ENCODE peak calls at places on chromosomes 11 and 22, in ten cellular contexts. One of them, this sample, is unnamed.

GRCh38 chr11:33633251-33634003 is 67.2 kb downstream of the C11orf91 start:
- DNase-seq in astrocyte of the spinal cord: peak; percentile 86
- DNase-seq in thyroid gland: no peak
- DNase-seq in cardiac fibroblast: peak; percentile 49
- DNase-seq in H9: peak; percentile 44
- DNase-seq in neural progenitor cell: no peak
- DNase-seq in cardiac muscle cell: no peak
- DNase-seq in Calu3: peak; percentile 58
- DNase-seq in psoas muscle: no peak
- DNase-seq in retinal pigment epithelial cell: no peak
- DNase-seq in this sample: no peak

GRCh38 chr11:2801711-2802388 is 83.7 kb downstream of the CDKN1C start:
- DNase-seq in astrocyte of the spinal cord: no peak
- DNase-seq in thyroid gland: no peak
- DNase-seq in cardiac fibroblast: no peak
- DNase-seq in H9: peak; percentile 26
- DNase-seq in neural progenitor cell: no peak
- DNase-seq in cardiac muscle cell: no peak
- DNase-seq in Calu3: no peak
- DNase-seq in psoas muscle: peak; percentile 28
- DNase-seq in retinal pigment epithelial cell: no peak
- DNase-seq in this sample: no peak

GRCh38 chr11:118838905-118839553 is 44.7 kb upstream of the CXCR5 start:
- DNase-seq in astrocyte of the spinal cord: no peak
- DNase-seq in thyroid gland: no peak
- DNase-seq in cardiac fibroblast: no peak
- DNase-seq in H9: no peak
- DNase-seq in neural progenitor cell: no peak
- DNase-seq in cardiac muscle cell: no peak
- DNase-seq in Calu3: no peak
- DNase-seq in psoas muscle: no peak
- DNase-seq in retinal pigment epithelial cell: no peak
- DNase-seq in this sample: no peak

GRCh38 chr11:45715398-45715797 is 50.0 kb upstream of the CHST1 start:
- DNase-seq in astrocyte of the spinal cord: no peak
- DNase-seq in thyroid gland: no peak
- DNase-seq in cardiac fibroblast: no peak
- DNase-seq in H9: no peak
- DNase-seq in neural progenitor cell: no peak
- DNase-seq in cardiac muscle cell: no peak
- DNase-seq in Calu3: no peak
- DNase-seq in psoas muscle: no peak
- DNase-seq in retinal pigment epithelial cell: no peak
- DNase-seq in this sample: no peak

GRCh38 chr22:19430890-19431541 is 517 bp downstream of the HIRA start:
- DNase-seq in astrocyte of the spinal cord: peak; percentile 35
- DNase-seq in thyroid gland: peak; percentile 36
- DNase-seq in cardiac fibroblast: peak; percentile 26
- DNase-seq in H9: peak; percentile 51
- DNase-seq in neural progenitor cell: peak; percentile 72
- DNase-seq in cardiac muscle cell: peak; percentile 58
- DNase-seq in Calu3: peak; percentile 49
- DNase-seq in psoas muscle: peak; percentile 71
- DNase-seq in retinal pigment epithelial cell: no peak
- DNase-seq in this sample: no peak

GRCh38 chr11:28899706-28900105 is 791.5 kb downstream of the METTL15 start:
- DNase-seq in astrocyte of the spinal cord: no peak
- DNase-seq in thyroid gland: no peak
- DNase-seq in cardiac fibroblast: no peak
- DNase-seq in H9: no peak
- DNase-seq in neural progenitor cell: no peak
- DNase-seq in cardiac muscle cell: no peak
- DNase-seq in Calu3: no peak
- DNase-seq in psoas muscle: no peak
- DNase-seq in retinal pigment epithelial cell: no peak
- DNase-seq in this sample: no peak

GRCh38 chr11:12662101-12662500 is 12.1 kb upstream of the TEAD1 start:
- DNase-seq in astrocyte of the spinal cord: no peak
- DNase-seq in thyroid gland: no peak
- DNase-seq in cardiac fibroblast: no peak
- DNase-seq in H9: no peak
- DNase-seq in neural progenitor cell: no peak
- DNase-seq in cardiac muscle cell: no peak
- DNase-seq in Calu3: no peak
- DNase-seq in psoas muscle: no peak
- DNase-seq in retinal pigment epithelial cell: no peak
- DNase-seq in this sample: no peak

GRCh38 chr11:126268361-126268707 is 361 bp downstream of the SRPRA start:
- DNase-seq in astrocyte of the spinal cord: no peak
- DNase-seq in thyroid gland: no peak
- DNase-seq in cardiac fibroblast: no peak
- DNase-seq in H9: no peak
- DNase-seq in neural progenitor cell: peak; percentile 71
- DNase-seq in cardiac muscle cell: no peak
- DNase-seq in Calu3: no peak
- DNase-seq in psoas muscle: no peak
- DNase-seq in retinal pigment epithelial cell: no peak
- DNase-seq in this sample: peak; percentile 52

GRCh38 chr22:49881856-49882255 is 28.2 kb downstream of the ZBED4 start:
- DNase-seq in astrocyte of the spinal cord: no peak
- DNase-seq in thyroid gland: no peak
- DNase-seq in cardiac fibroblast: no peak
- DNase-seq in H9: no peak
- DNase-seq in neural progenitor cell: no peak
- DNase-seq in cardiac muscle cell: no peak
- DNase-seq in Calu3: no peak
- DNase-seq in psoas muscle: no peak
- DNase-seq in retinal pigment epithelial cell: no peak
- DNase-seq in this sample: no peak

GRCh38 chr11:118051611-118052461 is 25.0 kb upstream of the TMPRSS4 start:
- DNase-seq in astrocyte of the spinal cord: no peak
- DNase-seq in thyroid gland: no peak
- DNase-seq in cardiac fibroblast: no peak
- DNase-seq in H9: no peak
- DNase-seq in neural progenitor cell: no peak
- DNase-seq in cardiac muscle cell: no peak
- DNase-seq in Calu3: no peak
- DNase-seq in psoas muscle: peak; percentile 38
- DNase-seq in retinal pigment epithelial cell: no peak
- DNase-seq in this sample: no peak

GRCh38 chr22:49138250-49138790 is 689.4 kb downstream of the BRD1 start:
- DNase-seq in astrocyte of the spinal cord: no peak
- DNase-seq in thyroid gland: no peak
- DNase-seq in cardiac fibroblast: no peak
- DNase-seq in H9: no peak
- DNase-seq in neural progenitor cell: no peak
- DNase-seq in cardiac muscle cell: no peak
- DNase-seq in Calu3: no peak
- DNase-seq in psoas muscle: no peak
- DNase-seq in retinal pigment epithelial cell: no peak
- DNase-seq in this sample: no peak

GRCh38 chr11:14237333-14237988 is 121.5 kb downstream of the RRAS2 start:
- DNase-seq in astrocyte of the spinal cord: no peak
- DNase-seq in thyroid gland: no peak
- DNase-seq in cardiac fibroblast: no peak
- DNase-seq in H9: no peak
- DNase-seq in neural progenitor cell: no peak
- DNase-seq in cardiac muscle cell: no peak
- DNase-seq in Calu3: no peak
- DNase-seq in psoas muscle: no peak
- DNase-seq in retinal pigment epithelial cell: no peak
- DNase-seq in this sample: no peak

GRCh38 chr11:1180171-1180570 is 22.4 kb downstream of the MUC5AC start:
- DNase-seq in astrocyte of the spinal cord: no peak
- DNase-seq in thyroid gland: no peak
- DNase-seq in cardiac fibroblast: no peak
- DNase-seq in H9: no peak
- DNase-seq in neural progenitor cell: no peak
- DNase-seq in cardiac muscle cell: no peak
- DNase-seq in Calu3: no peak
- DNase-seq in psoas muscle: peak; percentile 40
- DNase-seq in retinal pigment epithelial cell: no peak
- DNase-seq in this sample: no peak

GRCh38 chr22:38069372-38070249 is 12.4 kb downstream of the PICK1 start:
- DNase-seq in astrocyte of the spinal cord: peak; percentile 49
- DNase-seq in thyroid gland: peak; percentile 13
- DNase-seq in cardiac fibroblast: peak; percentile 48
- DNase-seq in H9: no peak
- DNase-seq in neural progenitor cell: peak; percentile 73
- DNase-seq in cardiac muscle cell: peak; percentile 84
- DNase-seq in Calu3: no peak
- DNase-seq in psoas muscle: peak; percentile 96
- DNase-seq in retinal pigment epithelial cell: no peak
- DNase-seq in this sample: peak; percentile 50

GRCh38 chr11:73566977-73567755 is 30.7 kb downstream of the FAM168A start:
- DNase-seq in astrocyte of the spinal cord: no peak
- DNase-seq in thyroid gland: no peak
- DNase-seq in cardiac fibroblast: peak; percentile 21
- DNase-seq in H9: no peak
- DNase-seq in neural progenitor cell: no peak
- DNase-seq in cardiac muscle cell: no peak
- DNase-seq in Calu3: no peak
- DNase-seq in psoas muscle: peak; percentile 56
- DNase-seq in retinal pigment epithelial cell: no peak
- DNase-seq in this sample: no peak

GRCh38 chr11:120906752-120907151 is 117.2 kb upstream of the TBCEL start:
- DNase-seq in astrocyte of the spinal cord: no peak
- DNase-seq in thyroid gland: no peak
- DNase-seq in cardiac fibroblast: no peak
- DNase-seq in H9: no peak
- DNase-seq in neural progenitor cell: no peak
- DNase-seq in cardiac muscle cell: no peak
- DNase-seq in Calu3: no peak
- DNase-seq in psoas muscle: no peak
- DNase-seq in retinal pigment epithelial cell: no peak
- DNase-seq in this sample: no peak

GRCh38 chr11:79052539-79052938 is 388.3 kb downstream of the TENM4 start:
- DNase-seq in astrocyte of the spinal cord: peak; percentile 35
- DNase-seq in thyroid gland: peak; percentile 27
- DNase-seq in cardiac fibroblast: peak; percentile 25
- DNase-seq in H9: peak; percentile 52
- DNase-seq in neural progenitor cell: peak; percentile 61
- DNase-seq in cardiac muscle cell: peak; percentile 34
- DNase-seq in Calu3: no peak
- DNase-seq in psoas muscle: no peak
- DNase-seq in retinal pigment epithelial cell: no peak
- DNase-seq in this sample: no peak
- TF ChIP-seq CTCF in astrocyte of the spinal cord: peak; percentile 53
- TF ChIP-seq CTCF in thyroid gland: peak; percentile 16
- TF ChIP-seq CTCF in cardiac fibroblast: no peak
- TF ChIP-seq CTCF in H9: peak; percentile 57
- TF ChIP-seq CTCF in neural progenitor cell: peak; percentile 51
- TF ChIP-seq CTCF in cardiac muscle cell: no peak
- TF ChIP-seq CTCF in Calu3: peak; percentile 17
- TF ChIP-seq CTCF in psoas muscle: no peak
- TF ChIP-seq CTCF in retinal pigment epithelial cell: peak; percentile 23
- TF ChIP-seq CTCF in this sample: peak; percentile 14

DNA sequence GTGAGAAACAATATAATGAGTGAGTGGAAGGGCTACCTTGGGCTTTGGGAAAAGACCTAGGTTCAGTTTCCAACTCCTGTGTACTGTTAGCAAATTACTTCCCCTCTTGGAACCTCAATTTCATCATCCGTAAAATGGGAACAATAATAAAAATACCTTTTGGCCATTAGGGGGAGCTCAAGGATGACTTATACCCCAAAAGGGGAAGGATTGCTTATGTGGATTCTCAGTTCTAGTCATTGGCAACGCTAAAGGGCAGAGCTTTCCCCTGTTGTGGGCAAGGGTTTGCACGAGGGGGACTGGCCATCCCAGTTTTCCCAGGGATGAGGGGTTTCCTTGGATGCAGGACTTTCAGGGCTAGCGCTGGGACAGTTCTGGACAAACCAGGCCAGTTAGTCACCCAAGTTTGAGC is 3.1 kb upstream of the COMMD9 start:
- DNase-seq in astrocyte of the spinal cord: peak; percentile 46
- DNase-seq in thyroid gland: no peak
- DNase-seq in cardiac fibroblast: peak; percentile 63
- DNase-seq in H9: no peak
- DNase-seq in neural progenitor cell: peak; percentile 47
- DNase-seq in cardiac muscle cell: no peak
- DNase-seq in Calu3: peak; percentile 21
- DNase-seq in psoas muscle: no peak
- DNase-seq in retinal pigment epithelial cell: no peak
- DNase-seq in this sample: no peak
- TF ChIP-seq CTCF in astrocyte of the spinal cord: peak; percentile 27
- TF ChIP-seq CTCF in thyroid gland: peak; percentile 22
- TF ChIP-seq CTCF in cardiac fibroblast: peak; percentile 39
- TF ChIP-seq CTCF in H9: peak; percentile 83
- TF ChIP-seq CTCF in neural progenitor cell: peak; percentile 76
- TF ChIP-seq CTCF in cardiac muscle cell: peak; percentile 41
- TF ChIP-seq CTCF in Calu3: no peak
- TF ChIP-seq CTCF in psoas muscle: peak; percentile 51
- TF ChIP-seq CTCF in retinal pigment epithelial cell: peak; percentile 44
- TF ChIP-seq CTCF in this sample: no peak

GRCh38 chr22:44269757-44270555 is 42.8 kb downstream of the SHISAL1 start:
- DNase-seq in astrocyte of the spinal cord: no peak
- DNase-seq in thyroid gland: no peak
- DNase-seq in cardiac fibroblast: no peak
- DNase-seq in H9: no peak
- DNase-seq in neural progenitor cell: no peak
- DNase-seq in cardiac muscle cell: no peak
- DNase-seq in Calu3: no peak
- DNase-seq in psoas muscle: peak; percentile 23
- DNase-seq in retinal pigment epithelial cell: no peak
- DNase-seq in this sample: no peak
- TF ChIP-seq CTCF in astrocyte of the spinal cord: no peak
- TF ChIP-seq CTCF in thyroid gland: no peak
- TF ChIP-seq CTCF in cardiac fibroblast: no peak
- TF ChIP-seq CTCF in H9: no peak
- TF ChIP-seq CTCF in neural progenitor cell: no peak
- TF ChIP-seq CTCF in cardiac muscle cell: no peak
- TF ChIP-seq CTCF in Calu3: no peak
- TF ChIP-seq CTCF in psoas muscle: no peak
- TF ChIP-seq CTCF in retinal pigment epithelial cell: no peak
- TF ChIP-seq CTCF in this sample: no peak

DNA sequence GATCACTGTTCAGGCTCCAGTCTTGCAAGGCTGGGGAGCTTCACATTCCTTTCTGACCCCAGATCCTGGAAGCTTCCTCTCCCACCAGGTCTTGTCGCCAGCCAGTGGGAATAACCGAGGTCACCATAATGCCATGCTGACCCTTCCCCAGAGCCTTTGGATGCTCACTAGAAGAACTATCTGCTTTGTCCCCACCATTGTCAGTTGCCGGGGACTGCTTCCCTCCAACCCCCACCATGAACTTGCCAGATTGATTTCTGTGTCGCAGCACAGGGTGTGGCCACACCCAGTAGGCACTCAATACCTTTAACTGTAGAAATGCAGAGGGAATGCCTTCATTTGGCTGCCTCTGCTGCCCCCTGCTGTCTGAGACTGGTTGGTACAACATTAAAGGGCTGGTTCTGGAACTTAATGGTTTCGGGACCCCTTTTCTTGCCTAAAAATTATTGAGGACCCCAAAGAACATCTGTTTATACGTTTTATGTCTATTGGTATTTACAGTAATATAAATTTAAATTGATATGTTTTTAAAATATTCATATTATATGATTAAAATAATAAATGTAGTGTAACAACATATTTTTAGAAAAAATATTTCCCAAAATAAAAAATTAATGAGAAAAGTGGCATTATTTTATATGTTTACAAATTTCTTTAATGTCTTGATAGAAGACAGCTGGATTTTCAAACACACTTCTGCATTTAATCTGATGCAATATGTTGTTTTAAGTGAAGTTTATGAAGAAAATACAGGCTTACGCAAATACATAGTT is 6.6 kb upstream of the GDPD5 start:
- DNase-seq in astrocyte of the spinal cord: peak; percentile 51
- DNase-seq in thyroid gland: peak; percentile 57
- DNase-seq in cardiac fibroblast: peak; percentile 61
- DNase-seq in H9: peak; percentile 85
- DNase-seq in neural progenitor cell: peak; percentile 82
- DNase-seq in cardiac muscle cell: peak; percentile 79
- DNase-seq in Calu3: peak; percentile 85
- DNase-seq in psoas muscle: peak; percentile 74
- DNase-seq in retinal pigment epithelial cell: no peak
- DNase-seq in this sample: peak; percentile 87
- TF ChIP-seq CTCF in astrocyte of the spinal cord: peak; percentile 81
- TF ChIP-seq CTCF in thyroid gland: peak; percentile 89
- TF ChIP-seq CTCF in cardiac fibroblast: peak; percentile 78
- TF ChIP-seq CTCF in H9: peak; percentile 96
- TF ChIP-seq CTCF in neural progenitor cell: peak; percentile 97
- TF ChIP-seq CTCF in cardiac muscle cell: peak; percentile 81
- TF ChIP-seq CTCF in Calu3: peak; percentile 85
- TF ChIP-seq CTCF in psoas muscle: peak; percentile 96
- TF ChIP-seq CTCF in retinal pigment epithelial cell: peak; percentile 83
- TF ChIP-seq CTCF in this sample: peak; percentile 93